ENCODE peak calls at places on chromosomes 13 and 19, in five cellular contexts. E, A, R, G and U are unnamed samples.

GRCh38 chr19:50349277-50350057 is 16.0 kb downstream of the NAPSA start:
- DNase-seq in E (no peak), G (no peak), A (no peak), R (no peak), U (no peak)

GRCh38 chr19:7258042-7258839 is 36.0 kb downstream of the INSR start:
- DNase-seq in A (no peak), G (no peak), E (no peak), R (no peak), U (no peak)

GRCh38 chr19:17947815-17948473 is 15.1 kb downstream of the CCDC124 start:
- DNase-seq in G (peak), A (peak), E (peak), R (peak), U (peak)

GRCh38 chr19:49988433-49988832 is 27.5 kb upstream of the SIGLEC11 start:
- DNase-seq in E (no peak), G (no peak), R (no peak), A (no peak), U (no peak)

GRCh38 chr19:49010453-49010852 is 6.4 kb downstream of the LHB start:
- DNase-seq in A (no peak), E (no peak), R (no peak), G (no peak), U (no peak)

GRCh38 chr19:6718741-6719539 is 1.5 kb downstream of the C3 start:
- DNase-seq in R (no peak), E (no peak), A (no peak), G (no peak), U (no peak)

GRCh38 chr19:15642807-15643206 is 2.1 kb downstream of the CYP4F3 start:
- DNase-seq in G (no peak), R (no peak), A (no peak), E (no peak), U (no peak)

GRCh38 chr19:17953869-17954268 is 13.0 kb upstream of the KCNN1 start:
- DNase-seq in R (no peak), G (no peak), E (no peak), A (no peak), U (no peak)

GRCh38 chr19:50568321-50569022 is at the start of gene LRRC4B:
- DNase-seq in A (no peak), E (no peak), R (no peak), G (no peak), U (no peak)

GRCh38 chr13:88764103-88764502 is 1092.9 kb downstream of the SLITRK5 start:
- DNase-seq in R (no peak), G (no peak), A (no peak), E (no peak), U (no peak)

GRCh38 chr13:50125306-50125555 is 110.0 kb downstream of the KCNRG start:
- DNase-seq in A (no peak), E (no peak), R (no peak), G (no peak), U (no peak)

GRCh38 chr19:56884481-56884880 is 44.0 kb upstream of the PEG3 start:
- DNase-seq in E (no peak), R (no peak), A (no peak), G (no peak), U (no peak)

GRCh38 chr13:78121459-78122348 is 203.1 kb upstream of the EDNRB start:
- DNase-seq in E (peak), A (no peak), R (peak), G (peak), U (no peak)

GRCh38 chr13:96779691-96780090 is 214.6 kb downstream of the OXGR1 start:
- DNase-seq in E (no peak), A (no peak), R (no peak), G (no peak), U (no peak)

GRCh38 chr13:110635405-110636002 is 20.2 kb downstream of the NAXD start:
- DNase-seq in R (no peak), G (no peak), E (no peak), A (no peak), U (no peak)

GRCh38 chr19:14786421-14786851 is 8.1 kb upstream of the ADGRE2 start:
- DNase-seq in A (no peak), E (no peak), R (no peak), G (peak), U (peak)

GRCh38 chr13:76828316-76828741 is 57.9 kb downstream of the KCTD12 start:
- DNase-seq in R (no peak), G (no peak), E (no peak), A (no peak), U (no peak)

GRCh38 chr19:3029070-3029923 is at the start of gene TLE2:
- DNase-seq in R (no peak), A (no peak), E (no peak), G (no peak), U (no peak)

GRCh38 chr19:3026768-3027167 is 2.3 kb downstream of the TLE2 start:
- DNase-seq in A (no peak), R (no peak), E (no peak), G (no peak), U (no peak)

GRCh38 chr19:3027292-3027691 is 1.8 kb downstream of the TLE2 start:
- DNase-seq in E (no peak), G (no peak), A (no peak), R (no peak), U (no peak)

GRCh38 chr19:3028305-3029069 is 593 bp downstream of the TLE2 start:
- DNase-seq in E (peak), A (no peak), G (no peak), R (no peak), U (no peak)

GRCh38 chr19:3027981-3028304 is 1.1 kb downstream of the TLE2 start:
- DNase-seq in A (no peak), G (no peak), E (peak), R (no peak), U (no peak)
- H3K27ac ChIP-seq in A (peak), G (peak), E (peak), R (peak), U (peak)

DNA sequence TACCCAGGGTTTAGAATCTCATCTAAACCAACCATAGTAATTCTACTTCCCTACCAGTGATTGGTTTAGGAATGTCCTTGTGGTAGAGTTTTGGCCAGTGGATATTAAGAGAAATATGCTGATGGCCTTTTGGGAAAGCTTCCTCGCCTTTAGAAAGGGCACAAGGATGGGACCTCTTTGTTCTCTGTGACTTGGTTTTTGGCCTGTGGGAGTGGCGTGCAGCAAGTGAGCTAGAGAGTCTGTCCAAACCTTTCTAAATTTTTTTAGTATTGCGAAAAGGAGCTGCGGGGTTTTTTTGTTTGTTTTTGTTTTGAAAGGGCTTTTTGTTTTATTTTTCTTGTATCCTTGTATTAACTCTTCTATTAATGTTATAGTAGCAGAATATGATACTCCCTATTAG is 20.6 kb downstream of the USPL1 start:
- DNase-seq in G (no peak), E (no peak), R (no peak), A (no peak), U (no peak)
- TF ChIP-seq CTCF in G (no peak), E (no peak), R (no peak), A (no peak), U (no peak)

DNA sequence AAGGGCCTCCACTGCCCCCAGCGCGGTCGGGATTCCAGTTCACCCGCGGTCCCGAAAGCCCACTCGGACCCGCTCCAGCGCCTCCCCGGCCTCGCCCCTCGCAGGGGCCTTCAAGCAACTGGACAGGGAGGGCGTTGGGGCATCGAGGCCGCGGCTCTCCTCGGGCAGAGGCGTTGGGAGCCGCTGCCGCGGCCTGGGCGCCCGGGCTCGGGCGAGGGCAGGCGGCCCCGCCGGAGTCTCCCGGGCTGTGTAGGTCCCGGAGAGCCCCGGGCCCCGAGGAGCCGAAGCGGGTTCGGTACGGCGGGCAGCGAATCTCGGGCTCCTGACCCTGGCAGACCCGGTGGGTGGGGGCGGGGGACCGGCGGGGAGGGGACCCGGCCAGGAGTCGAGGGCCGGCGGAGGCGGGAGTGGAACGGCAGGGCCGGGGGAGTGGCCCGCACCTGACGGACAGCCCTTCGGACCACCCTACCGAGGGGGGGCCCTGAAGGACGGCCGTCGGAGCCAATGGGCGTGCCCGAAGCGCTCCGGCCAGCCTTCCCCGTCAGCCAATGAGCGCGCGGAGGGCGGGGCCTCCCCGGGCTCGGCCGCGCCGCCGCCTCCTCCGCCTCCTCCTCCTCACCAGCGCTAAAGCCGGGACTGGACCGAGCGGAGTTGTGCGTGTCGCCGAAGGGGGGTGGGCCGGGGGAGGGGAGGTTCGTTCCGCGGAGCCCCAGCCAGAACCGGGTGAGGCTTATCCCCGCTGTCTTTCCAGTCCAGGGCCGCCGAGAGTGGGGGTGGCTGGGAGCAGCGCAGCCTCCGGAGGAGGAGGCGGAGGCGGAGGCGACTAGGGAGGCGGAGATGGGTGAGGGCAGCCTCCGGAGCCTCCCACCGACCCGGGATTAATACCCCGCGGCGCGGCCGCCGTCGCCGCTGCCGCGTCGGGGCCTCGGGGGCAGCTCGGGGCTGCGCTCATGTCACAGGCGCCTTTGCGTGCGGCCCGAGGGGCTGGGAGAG is at the start of gene ZMYM2:
- DNase-seq in A (peak), R (peak), E (peak), G (peak), U (peak)
- TF ChIP-seq POLR2A in A (peak), R (peak), E (peak), G (peak), U (peak)

DNA sequence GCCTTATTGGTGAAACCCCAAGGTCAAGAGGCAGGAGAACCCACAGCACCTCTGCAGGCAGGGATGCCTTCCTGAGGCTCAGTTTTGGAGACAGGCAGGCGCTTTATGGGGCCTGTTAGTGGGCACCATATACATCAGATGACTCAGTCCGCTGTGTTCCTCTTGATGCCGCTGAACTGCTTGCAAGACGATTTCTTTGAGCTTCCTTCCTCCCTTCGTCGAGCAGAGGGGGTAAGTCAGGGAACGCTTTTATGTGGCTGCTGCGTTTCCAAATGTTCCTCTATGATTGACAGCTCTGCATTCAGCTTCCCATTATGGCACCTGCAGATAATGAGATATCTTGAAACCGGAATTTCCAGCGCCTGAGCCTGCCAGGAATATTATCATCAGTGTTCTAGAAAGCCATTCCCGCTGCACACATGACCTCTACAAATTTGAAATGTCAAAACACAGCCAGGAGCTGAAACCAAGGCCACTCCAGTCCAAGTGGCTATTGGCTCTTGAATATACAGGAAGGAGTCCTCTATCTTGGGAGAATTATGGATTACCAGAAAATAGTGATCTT is 257.0 kb downstream of the TSHZ3 start:
- DNase-seq in R (no peak), G (no peak), E (no peak), A (no peak), U (no peak)
- H3K27ac ChIP-seq in R (no peak), G (no peak), E (no peak), A (no peak), U (no peak)

GRCh38 chr13:26968431-26969335 is 202.9 kb downstream of the USP12 start:
- DNase-seq in G (peak), A (no peak), R (no peak), E (peak), U (peak)

GRCh38 chr13:26973281-26973680 is 198.3 kb downstream of the USP12 start:
- DNase-seq in A (no peak), R (no peak), G (no peak), E (no peak), U (peak)

GRCh38 chr13:26976336-26976735 is 195.3 kb downstream of the USP12 start:
- DNase-seq in R (no peak), G (no peak), E (no peak), A (no peak), U (no peak)

GRCh38 chr13:26973946-26974345 is 197.7 kb downstream of the USP12 start:
- DNase-seq in R (no peak), G (no peak), A (no peak), E (no peak), U (peak)

DNA sequence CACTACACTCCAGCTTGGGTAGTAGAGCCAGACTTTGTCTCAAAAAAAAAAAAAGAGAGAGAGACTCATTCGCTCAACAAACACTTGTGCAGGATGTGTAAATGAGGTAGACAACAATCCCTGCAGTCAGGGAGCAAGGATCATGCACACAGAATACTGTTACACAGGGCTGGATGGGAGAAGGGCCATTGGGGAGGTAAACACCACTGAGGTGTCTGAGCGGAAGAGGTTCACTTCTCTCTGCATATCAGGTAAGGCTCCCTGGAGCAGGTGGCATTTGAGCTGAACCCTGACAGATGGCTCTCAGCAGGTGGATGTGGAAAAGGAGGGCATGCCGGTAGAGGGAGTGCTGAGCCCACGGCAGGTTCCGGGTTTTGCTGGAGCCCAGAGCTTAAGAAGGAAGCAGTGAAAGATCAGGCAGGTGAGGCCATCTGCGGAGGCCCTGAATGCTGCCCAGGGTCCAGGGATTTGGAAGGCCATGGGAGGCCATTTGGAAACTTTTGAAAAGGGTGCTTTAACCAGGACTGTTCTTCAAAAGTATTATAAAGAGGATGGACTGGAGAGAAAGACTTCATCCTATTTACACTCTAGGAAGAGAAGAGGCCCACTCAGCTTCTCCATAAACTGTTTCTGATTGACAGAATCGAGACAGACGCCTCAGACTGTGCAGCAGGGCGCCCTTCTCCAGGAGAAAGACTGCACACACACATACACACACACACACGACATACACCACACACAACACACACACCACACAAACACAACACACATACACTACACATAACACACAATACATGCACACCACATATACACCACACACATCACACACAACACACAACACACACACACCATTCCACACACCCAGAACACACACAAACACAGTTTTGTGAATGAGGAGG is 199.4 kb downstream of the USP12 start:
- DNase-seq in R (no peak), G (peak), A (no peak), E (peak), U (peak)
- TF ChIP-seq CTCF in R (peak), G (no peak), A (no peak), E (peak), U (no peak)

GRCh38 chr19:1041835-1042685 is 2.2 kb downstream of the ABCA7 start:
- DNase-seq in G (peak), A (no peak), R (no peak), E (peak), U (peak)

GRCh38 chr19:1038995-1039645 is 787 bp upstream of the ABCA7 start:
- DNase-seq in G (no peak), E (no peak), A (no peak), R (no peak), U (peak)

GRCh38 chr19:1041272-1041834 is 1.4 kb downstream of the ABCA7 start:
- DNase-seq in A (no peak), G (no peak), E (no peak), R (no peak), U (peak)

GRCh38 chr19:1040476-1041271 is 767 bp downstream of the ABCA7 start:
- DNase-seq in E (peak), R (peak), A (peak), G (peak), U (peak)

GRCh38 chr19:1039646-1040475 is at the start of gene ABCA7:
- DNase-seq in E (peak), R (peak), G (peak), A (peak), U (peak)
- TF ChIP-seq POLR2A in E (peak), R (peak), G (peak), A (peak), U (peak)

DNA sequence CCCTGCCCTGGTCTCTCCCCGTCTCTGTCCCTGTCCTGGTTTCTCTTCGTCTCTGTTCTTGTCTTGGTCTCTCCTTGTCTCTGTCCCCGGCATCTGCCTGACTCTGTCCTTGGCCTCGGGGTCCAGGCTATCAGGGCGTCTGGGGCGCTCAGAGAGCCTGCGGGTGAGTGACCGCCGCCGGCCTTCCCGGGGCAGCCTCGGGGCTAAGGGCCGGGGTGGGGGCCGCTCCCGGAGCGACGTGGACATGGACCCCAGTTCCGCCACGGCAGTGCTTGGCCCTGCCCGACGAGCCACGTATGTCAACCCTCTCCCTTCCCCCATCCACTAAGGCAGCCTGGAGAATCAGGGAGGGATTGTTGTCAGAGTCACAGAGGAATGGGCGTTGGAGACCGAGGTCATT is 14.8 kb downstream of the ARHGEF1 start:
- DNase-seq in A (no peak), E (no peak), R (no peak), G (no peak), U (no peak)
- H3K27ac ChIP-seq in A (no peak), E (no peak), R (no peak), G (no peak), U (no peak)